ENCODE peak calls at places on chromosomes 3 and 15, in nine cellular contexts. One of them, this sample, is unnamed.

GRCh38 chr3:136713961-136714514 is 38.1 kb downstream of the STAG1 start:
- DNase-seq in stomach: no peak
- DNase-seq in activated gamma-delta T cell treated with Interleukin-2 at 50 U/mL for 16 hours: no peak
- DNase-seq in effector CD4-positive, alpha-beta T cell: no peak
- DNase-seq in AG08396: no peak
- DNase-seq in T-helper 17 cell: no peak
- DNase-seq in MCF 10A: no peak
- DNase-seq in AG10803: no peak
- DNase-seq in SW 1271: no peak
- DNase-seq in this sample: no peak

GRCh38 chr3:79651536-79652065 is 116.2 kb downstream of the ROBO1 start:
- DNase-seq in T-helper 17 cell: no peak
- DNase-seq in effector CD4-positive, alpha-beta T cell: no peak
- DNase-seq in SW 1271: no peak
- DNase-seq in MCF 10A: no peak
- DNase-seq in stomach: no peak
- DNase-seq in activated gamma-delta T cell treated with Interleukin-2 at 50 U/mL for 16 hours: no peak
- DNase-seq in AG10803: no peak
- DNase-seq in AG08396: peak; percentile 1
- DNase-seq in this sample: peak; percentile 9

GRCh38 chr3:158460929-158461328 is 110.1 kb upstream of the MLF1 start:
- DNase-seq in SW 1271: no peak
- DNase-seq in AG10803: no peak
- DNase-seq in T-helper 17 cell: no peak
- DNase-seq in activated gamma-delta T cell treated with Interleukin-2 at 50 U/mL for 16 hours: no peak
- DNase-seq in effector CD4-positive, alpha-beta T cell: no peak
- DNase-seq in stomach: no peak
- DNase-seq in AG08396: no peak
- DNase-seq in MCF 10A: no peak
- DNase-seq in this sample: no peak

GRCh38 chr3:69791919-69792399 is 52.7 kb downstream of the MITF start:
- DNase-seq in stomach: no peak
- DNase-seq in AG10803: peak; percentile 37
- DNase-seq in SW 1271: no peak
- DNase-seq in activated gamma-delta T cell treated with Interleukin-2 at 50 U/mL for 16 hours: no peak
- DNase-seq in MCF 10A: peak; percentile 44
- DNase-seq in AG08396: peak; percentile 33
- DNase-seq in T-helper 17 cell: no peak
- DNase-seq in effector CD4-positive, alpha-beta T cell: no peak
- DNase-seq in this sample: peak; percentile 52

GRCh38 chr3:52331091-52331490 is 15.0 kb downstream of the DNAH1 start:
- DNase-seq in AG10803: no peak
- DNase-seq in AG08396: no peak
- DNase-seq in effector CD4-positive, alpha-beta T cell: no peak
- DNase-seq in MCF 10A: no peak
- DNase-seq in T-helper 17 cell: no peak
- DNase-seq in SW 1271: no peak
- DNase-seq in stomach: no peak
- DNase-seq in activated gamma-delta T cell treated with Interleukin-2 at 50 U/mL for 16 hours: no peak
- DNase-seq in this sample: no peak

GRCh38 chr15:43492266-43492665 is 690 bp downstream of the TP53BP1 start:
- DNase-seq in stomach: no peak
- DNase-seq in AG08396: no peak
- DNase-seq in activated gamma-delta T cell treated with Interleukin-2 at 50 U/mL for 16 hours: no peak
- DNase-seq in AG10803: no peak
- DNase-seq in T-helper 17 cell: no peak
- DNase-seq in MCF 10A: no peak
- DNase-seq in effector CD4-positive, alpha-beta T cell: no peak
- DNase-seq in SW 1271: no peak
- DNase-seq in this sample: no peak

GRCh38 chr3:48694610-48695051 is 8.9 kb upstream of the NCKIPSD start:
- DNase-seq in T-helper 17 cell: no peak
- DNase-seq in effector CD4-positive, alpha-beta T cell: no peak
- DNase-seq in AG08396: peak; percentile 81
- DNase-seq in MCF 10A: peak; percentile 97
- DNase-seq in SW 1271: no peak
- DNase-seq in activated gamma-delta T cell treated with Interleukin-2 at 50 U/mL for 16 hours: no peak
- DNase-seq in stomach: peak; percentile 64
- DNase-seq in AG10803: peak; percentile 87
- DNase-seq in this sample: peak; percentile 92

GRCh38 chr3:57409471-57409870 is 117.0 kb upstream of the ASB14 start:
- DNase-seq in MCF 10A: no peak
- DNase-seq in AG08396: no peak
- DNase-seq in activated gamma-delta T cell treated with Interleukin-2 at 50 U/mL for 16 hours: no peak
- DNase-seq in SW 1271: no peak
- DNase-seq in T-helper 17 cell: no peak
- DNase-seq in effector CD4-positive, alpha-beta T cell: no peak
- DNase-seq in stomach: no peak
- DNase-seq in AG10803: no peak
- DNase-seq in this sample: no peak

GRCh38 chr3:14093831-14094230 is 30.8 kb downstream of the CHCHD4 start:
- DNase-seq in SW 1271: no peak
- DNase-seq in AG08396: no peak
- DNase-seq in effector CD4-positive, alpha-beta T cell: no peak
- DNase-seq in activated gamma-delta T cell treated with Interleukin-2 at 50 U/mL for 16 hours: no peak
- DNase-seq in AG10803: no peak
- DNase-seq in stomach: no peak
- DNase-seq in T-helper 17 cell: no peak
- DNase-seq in MCF 10A: peak; percentile 2
- DNase-seq in this sample: no peak

GRCh38 chr3:154795582-154795981 is 284.5 kb upstream of the MME start:
- DNase-seq in AG08396: peak; percentile 73
- DNase-seq in AG10803: peak; percentile 93
- DNase-seq in T-helper 17 cell: no peak
- DNase-seq in MCF 10A: peak; percentile 69
- DNase-seq in activated gamma-delta T cell treated with Interleukin-2 at 50 U/mL for 16 hours: no peak
- DNase-seq in effector CD4-positive, alpha-beta T cell: no peak
- DNase-seq in stomach: no peak
- DNase-seq in SW 1271: peak; percentile 67
- DNase-seq in this sample: peak; percentile 86

GRCh38 chr3:107216711-107217110 is 160.5 kb upstream of the CCDC54 start:
- DNase-seq in MCF 10A: peak; percentile 95
- DNase-seq in SW 1271: no peak
- DNase-seq in effector CD4-positive, alpha-beta T cell: no peak
- DNase-seq in activated gamma-delta T cell treated with Interleukin-2 at 50 U/mL for 16 hours: no peak
- DNase-seq in AG10803: peak; percentile 90
- DNase-seq in T-helper 17 cell: no peak
- DNase-seq in stomach: no peak
- DNase-seq in AG08396: peak; percentile 17
- DNase-seq in this sample: peak; percentile 95

GRCh38 chr3:66625464-66626216 is 124.8 kb upstream of the LRIG1 start:
- DNase-seq in stomach: no peak
- DNase-seq in activated gamma-delta T cell treated with Interleukin-2 at 50 U/mL for 16 hours: no peak
- DNase-seq in SW 1271: no peak
- DNase-seq in AG08396: no peak
- DNase-seq in effector CD4-positive, alpha-beta T cell: no peak
- DNase-seq in MCF 10A: no peak
- DNase-seq in AG10803: no peak
- DNase-seq in T-helper 17 cell: no peak
- DNase-seq in this sample: no peak

GRCh38 chr3:55491296-55491816 is 4.2 kb upstream of the WNT5A start:
- DNase-seq in activated gamma-delta T cell treated with Interleukin-2 at 50 U/mL for 16 hours: no peak
- DNase-seq in SW 1271: no peak
- DNase-seq in T-helper 17 cell: no peak
- DNase-seq in AG10803: peak; percentile 94
- DNase-seq in AG08396: no peak
- DNase-seq in effector CD4-positive, alpha-beta T cell: no peak
- DNase-seq in stomach: no peak
- DNase-seq in MCF 10A: peak; percentile 68
- DNase-seq in this sample: peak; percentile 79

GRCh38 chr3:170714562-170715535 is 129.0 kb upstream of the SLC7A14 start:
- DNase-seq in T-helper 17 cell: no peak
- DNase-seq in MCF 10A: no peak
- DNase-seq in AG10803: peak; percentile 65
- DNase-seq in activated gamma-delta T cell treated with Interleukin-2 at 50 U/mL for 16 hours: no peak
- DNase-seq in AG08396: no peak
- DNase-seq in SW 1271: no peak
- DNase-seq in effector CD4-positive, alpha-beta T cell: no peak
- DNase-seq in stomach: no peak
- DNase-seq in this sample: peak; percentile 58

GRCh38 chr3:162984752-162985151 is 1488.1 kb downstream of the OTOL1 start:
- DNase-seq in activated gamma-delta T cell treated with Interleukin-2 at 50 U/mL for 16 hours: no peak
- DNase-seq in stomach: no peak
- DNase-seq in AG08396: no peak
- DNase-seq in T-helper 17 cell: no peak
- DNase-seq in effector CD4-positive, alpha-beta T cell: no peak
- DNase-seq in SW 1271: no peak
- DNase-seq in MCF 10A: no peak
- DNase-seq in AG10803: no peak
- DNase-seq in this sample: no peak

GRCh38 chr3:172953576-172953975 is 187.5 kb downstream of the SPATA16 start:
- DNase-seq in AG10803: no peak
- DNase-seq in MCF 10A: no peak
- DNase-seq in activated gamma-delta T cell treated with Interleukin-2 at 50 U/mL for 16 hours: no peak
- DNase-seq in AG08396: no peak
- DNase-seq in effector CD4-positive, alpha-beta T cell: no peak
- DNase-seq in T-helper 17 cell: no peak
- DNase-seq in SW 1271: no peak
- DNase-seq in stomach: no peak
- DNase-seq in this sample: no peak

GRCh38 chr3:95539950-95540483 is 1274.4 kb upstream of the EPHA6 start:
- DNase-seq in stomach: no peak
- DNase-seq in activated gamma-delta T cell treated with Interleukin-2 at 50 U/mL for 16 hours: no peak
- DNase-seq in effector CD4-positive, alpha-beta T cell: no peak
- DNase-seq in T-helper 17 cell: no peak
- DNase-seq in MCF 10A: no peak
- DNase-seq in AG10803: no peak
- DNase-seq in SW 1271: no peak
- DNase-seq in AG08396: no peak
- DNase-seq in this sample: no peak

GRCh38 chr3:142536519-142536918 is 42.0 kb downstream of the ATR start:
- DNase-seq in AG10803: no peak
- DNase-seq in stomach: no peak
- DNase-seq in MCF 10A: no peak
- DNase-seq in AG08396: no peak
- DNase-seq in T-helper 17 cell: no peak
- DNase-seq in effector CD4-positive, alpha-beta T cell: no peak
- DNase-seq in SW 1271: no peak
- DNase-seq in activated gamma-delta T cell treated with Interleukin-2 at 50 U/mL for 16 hours: no peak
- DNase-seq in this sample: no peak

GRCh38 chr3:150265305-150265704 is 142.8 kb upstream of the TSC22D2 start:
- DNase-seq in SW 1271: no peak
- DNase-seq in activated gamma-delta T cell treated with Interleukin-2 at 50 U/mL for 16 hours: no peak
- DNase-seq in stomach: no peak
- DNase-seq in AG08396: no peak
- DNase-seq in AG10803: no peak
- DNase-seq in effector CD4-positive, alpha-beta T cell: no peak
- DNase-seq in MCF 10A: no peak
- DNase-seq in T-helper 17 cell: no peak
- DNase-seq in this sample: no peak

GRCh38 chr3:196872316-196872715 is 4.6 kb downstream of the SENP5 start:
- DNase-seq in activated gamma-delta T cell treated with Interleukin-2 at 50 U/mL for 16 hours: no peak
- DNase-seq in effector CD4-positive, alpha-beta T cell: no peak
- DNase-seq in T-helper 17 cell: no peak
- DNase-seq in SW 1271: no peak
- DNase-seq in MCF 10A: no peak
- DNase-seq in stomach: no peak
- DNase-seq in AG08396: peak; percentile 41
- DNase-seq in AG10803: no peak
- DNase-seq in this sample: peak; percentile 39

GRCh38 chr15:32861741-32862140 is 143.9 kb downstream of the GREM1 start:
- DNase-seq in T-helper 17 cell: no peak
- DNase-seq in AG08396: no peak
- DNase-seq in SW 1271: no peak
- DNase-seq in effector CD4-positive, alpha-beta T cell: no peak
- DNase-seq in AG10803: peak; percentile 97
- DNase-seq in MCF 10A: no peak
- DNase-seq in stomach: no peak
- DNase-seq in activated gamma-delta T cell treated with Interleukin-2 at 50 U/mL for 16 hours: no peak
- DNase-seq in this sample: peak; percentile 88

GRCh38 chr3:130935761-130936160 is 41.9 kb downstream of the ATP2C1 start:
- DNase-seq in MCF 10A: peak; percentile 57
- DNase-seq in SW 1271: no peak
- DNase-seq in activated gamma-delta T cell treated with Interleukin-2 at 50 U/mL for 16 hours: no peak
- DNase-seq in effector CD4-positive, alpha-beta T cell: no peak
- DNase-seq in AG10803: peak; percentile 84
- DNase-seq in AG08396: peak; percentile 48
- DNase-seq in stomach: no peak
- DNase-seq in T-helper 17 cell: no peak
- DNase-seq in this sample: peak; percentile 67

GRCh38 chr15:25768271-25768670 is 94.9 kb downstream of the ATP10A start:
- DNase-seq in AG08396: no peak
- DNase-seq in T-helper 17 cell: no peak
- DNase-seq in MCF 10A: no peak
- DNase-seq in effector CD4-positive, alpha-beta T cell: no peak
- DNase-seq in activated gamma-delta T cell treated with Interleukin-2 at 50 U/mL for 16 hours: no peak
- DNase-seq in AG10803: no peak
- DNase-seq in SW 1271: no peak
- DNase-seq in stomach: no peak
- DNase-seq in this sample: no peak

GRCh38 chr3:127493924-127494646 is 96.4 kb downstream of the TPRA1 start:
- DNase-seq in T-helper 17 cell: no peak
- DNase-seq in SW 1271: no peak
- DNase-seq in stomach: no peak
- DNase-seq in effector CD4-positive, alpha-beta T cell: no peak
- DNase-seq in AG08396: no peak
- DNase-seq in activated gamma-delta T cell treated with Interleukin-2 at 50 U/mL for 16 hours: no peak
- DNase-seq in MCF 10A: no peak
- DNase-seq in AG10803: no peak
- DNase-seq in this sample: no peak

GRCh38 chr15:88023956-88024355 is 232.6 kb downstream of the NTRK3 start:
- DNase-seq in AG10803: no peak
- DNase-seq in stomach: no peak
- DNase-seq in effector CD4-positive, alpha-beta T cell: no peak
- DNase-seq in AG08396: no peak
- DNase-seq in activated gamma-delta T cell treated with Interleukin-2 at 50 U/mL for 16 hours: no peak
- DNase-seq in T-helper 17 cell: no peak
- DNase-seq in MCF 10A: no peak
- DNase-seq in SW 1271: no peak
- DNase-seq in this sample: no peak

GRCh38 chr15:95446854-95447253 is 883.6 kb upstream of the NR2F2 start:
- DNase-seq in AG10803: no peak
- DNase-seq in effector CD4-positive, alpha-beta T cell: no peak
- DNase-seq in T-helper 17 cell: no peak
- DNase-seq in stomach: no peak
- DNase-seq in MCF 10A: no peak
- DNase-seq in SW 1271: no peak
- DNase-seq in AG08396: no peak
- DNase-seq in activated gamma-delta T cell treated with Interleukin-2 at 50 U/mL for 16 hours: peak; percentile 29
- DNase-seq in this sample: no peak

GRCh38 chr3:144415492-144415891 is 443.9 kb downstream of the DIPK2A start:
- DNase-seq in effector CD4-positive, alpha-beta T cell: no peak
- DNase-seq in activated gamma-delta T cell treated with Interleukin-2 at 50 U/mL for 16 hours: no peak
- DNase-seq in SW 1271: no peak
- DNase-seq in AG10803: no peak
- DNase-seq in AG08396: no peak
- DNase-seq in T-helper 17 cell: no peak
- DNase-seq in stomach: no peak
- DNase-seq in MCF 10A: no peak
- DNase-seq in this sample: no peak

GRCh38 chr3:10918011-10918410 is 74.5 kb upstream of the SLC6A1 start:
- DNase-seq in AG08396: no peak
- DNase-seq in stomach: no peak
- DNase-seq in T-helper 17 cell: no peak
- DNase-seq in AG10803: no peak
- DNase-seq in SW 1271: no peak
- DNase-seq in effector CD4-positive, alpha-beta T cell: no peak
- DNase-seq in MCF 10A: no peak
- DNase-seq in activated gamma-delta T cell treated with Interleukin-2 at 50 U/mL for 16 hours: no peak
- DNase-seq in this sample: no peak

GRCh38 chr3:183478501-183478900 is 50.1 kb upstream of the MCF2L2 start:
- DNase-seq in MCF 10A: no peak
- DNase-seq in effector CD4-positive, alpha-beta T cell: no peak
- DNase-seq in AG10803: no peak
- DNase-seq in T-helper 17 cell: no peak
- DNase-seq in activated gamma-delta T cell treated with Interleukin-2 at 50 U/mL for 16 hours: no peak
- DNase-seq in SW 1271: no peak
- DNase-seq in stomach: peak; percentile 10
- DNase-seq in AG08396: no peak
- DNase-seq in this sample: no peak

GRCh38 chr3:9934235-9934621 is 594 bp downstream of the CRELD1 start:
- DNase-seq in stomach: no peak
- DNase-seq in AG10803: no peak
- DNase-seq in activated gamma-delta T cell treated with Interleukin-2 at 50 U/mL for 16 hours: no peak
- DNase-seq in MCF 10A: no peak
- DNase-seq in effector CD4-positive, alpha-beta T cell: peak; percentile 35
- DNase-seq in T-helper 17 cell: peak; percentile 23
- DNase-seq in SW 1271: no peak
- DNase-seq in AG08396: no peak
- DNase-seq in this sample: no peak

GRCh38 chr3:124360626-124361025 is 368.7 kb upstream of the ROPN1 start:
- DNase-seq in AG10803: no peak
- DNase-seq in effector CD4-positive, alpha-beta T cell: no peak
- DNase-seq in T-helper 17 cell: no peak
- DNase-seq in AG08396: no peak
- DNase-seq in activated gamma-delta T cell treated with Interleukin-2 at 50 U/mL for 16 hours: no peak
- DNase-seq in MCF 10A: no peak
- DNase-seq in stomach: no peak
- DNase-seq in SW 1271: no peak
- DNase-seq in this sample: peak; percentile 50